ENCODE peak calls at places on chromosomes 12 and 14, in eight cellular contexts. N is PC-9, O is prostate gland, M is neural progenitor cell, D is psoas muscle, G is IMR-90, R is dorsolateral prefrontal cortex, P is tibial artery. A is an unnamed sample.

GRCh38 chr12:90970471-90970870 is 15.5 kb upstream of the CCER1 start:
- DNase-seq in N (no peak), O (no peak), M (no peak), D (no peak), G (peak), R (no peak), P (no peak), A (no peak)

GRCh38 chr14:95291859-95292542 is 27.7 kb downstream of the CLMN start:
- DNase-seq in N (no peak), O (peak), M (no peak), D (peak), G (peak), R (peak), P (peak), A (peak)

GRCh38 chr12:101995684-101996083 is 66.1 kb downstream of the WASHC3 start:
- DNase-seq in N (no peak), O (no peak), M (no peak), D (no peak), G (no peak), R (no peak), P (no peak), A (no peak)

GRCh38 chr12:6532927-6533652 is 1.2 kb upstream of the GAPDH start:
- DNase-seq in N (peak), O (peak), M (peak), D (peak), G (peak), R (peak), P (peak), A (peak)

GRCh38 chr14:21917699-21918436 is 244.2 kb upstream of the OR4E1 start:
- DNase-seq in N (peak), O (peak), M (peak), D (no peak), G (peak), R (peak), P (no peak), A (no peak)

GRCh38 chr12:71160585-71160984 is 2.8 kb upstream of the TSPAN8 start:
- DNase-seq in N (no peak), O (no peak), M (no peak), D (no peak), G (no peak), R (no peak), P (no peak), A (no peak)

GRCh38 chr12:20572451-20572850 is 122.7 kb upstream of the SLCO1C1 start:
- DNase-seq in N (no peak), O (no peak), M (no peak), D (no peak), G (no peak), R (no peak), P (no peak), A (no peak)

GRCh38 chr12:67222302-67222701 is 46.9 kb upstream of the CAND1 start:
- DNase-seq in N (no peak), O (no peak), M (peak), D (no peak), G (peak), R (no peak), P (no peak), A (no peak)

GRCh38 chr12:76236640-76237039 is 111.6 kb downstream of the BBS10 start:
- DNase-seq in N (peak), O (no peak), M (no peak), D (no peak), G (peak), R (no peak), P (no peak), A (no peak)

GRCh38 chr14:33682746-33683145 is 268.1 kb downstream of the EGLN3 start:
- DNase-seq in N (no peak), O (no peak), M (no peak), D (peak), G (peak), R (no peak), P (peak), A (peak)

GRCh38 chr12:120367252-120367923 is 1.6 kb downstream of the MSI1 start:
- DNase-seq in N (no peak), O (no peak), M (peak), D (no peak), G (no peak), R (no peak), P (no peak), A (no peak)
- H3K4me3 ChIP-seq in N (no peak), O (peak), M (peak), D (no peak), G (no peak), R (peak), P (no peak), A (peak)

GRCh38 chr12:45215419-45216296 is at the start of gene ANO6:
- DNase-seq in N (peak), O (peak), M (peak), D (peak), G (peak), R (peak), P (peak), A (peak)

GRCh38 chr12:45212064-45212463 is 3.8 kb upstream of the ANO6 start:
- DNase-seq in N (no peak), O (no peak), M (no peak), D (no peak), G (no peak), R (no peak), P (no peak), A (no peak)

GRCh38 chr12:45214071-45214470 is 1.8 kb upstream of the ANO6 start:
- DNase-seq in N (no peak), O (no peak), M (no peak), D (no peak), G (no peak), R (no peak), P (no peak), A (no peak)

GRCh38 chr12:45214739-45215418 is 1.0 kb upstream of the ANO6 start:
- DNase-seq in N (no peak), O (no peak), M (no peak), D (no peak), G (peak), R (no peak), P (no peak), A (no peak)

DNA sequence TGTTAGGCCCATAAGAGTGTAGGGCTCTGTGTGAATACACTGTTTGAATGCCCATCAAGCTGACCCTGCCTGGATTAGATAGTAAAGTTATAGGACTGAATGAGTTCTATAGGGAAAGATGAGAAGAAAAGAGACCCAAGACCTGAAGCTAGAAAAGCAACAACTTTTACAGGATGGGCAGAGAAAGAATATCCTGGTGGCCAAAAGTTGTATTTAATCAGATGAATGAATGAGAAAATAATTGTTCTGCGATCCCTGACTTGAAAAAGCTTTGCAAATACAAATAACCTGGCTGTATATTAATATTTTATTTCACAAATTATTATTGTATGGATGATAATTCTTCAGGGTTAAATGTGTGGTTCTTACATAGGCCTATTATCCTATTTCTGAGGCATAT is 2.8 kb upstream of the ANO6 start:
- DNase-seq in N (no peak), O (no peak), M (no peak), D (no peak), G (no peak), R (no peak), P (no peak), A (no peak)
- TF ChIP-seq CTCF in N (no peak), O (no peak), M (no peak), D (no peak), G (no peak), R (no peak), P (no peak), A (no peak)

GRCh38 chr14:91388551-91388975 is 29.1 kb downstream of the CCDC88C start:
- DNase-seq in N (no peak), O (no peak), M (no peak), D (no peak), G (peak), R (no peak), P (no peak), A (no peak)
- H3K4me3 ChIP-seq in N (no peak), O (no peak), M (no peak), D (no peak), G (no peak), R (no peak), P (no peak), A (no peak)

GRCh38 chr14:69924181-69924580 is 45.0 kb downstream of the SMOC1 start:
- DNase-seq in N (no peak), O (no peak), M (no peak), D (no peak), G (peak), R (no peak), P (no peak), A (no peak)
- TF ChIP-seq CTCF in N (no peak), O (no peak), M (no peak), D (no peak), G (no peak), R (no peak), P (no peak), A (no peak)

DNA sequence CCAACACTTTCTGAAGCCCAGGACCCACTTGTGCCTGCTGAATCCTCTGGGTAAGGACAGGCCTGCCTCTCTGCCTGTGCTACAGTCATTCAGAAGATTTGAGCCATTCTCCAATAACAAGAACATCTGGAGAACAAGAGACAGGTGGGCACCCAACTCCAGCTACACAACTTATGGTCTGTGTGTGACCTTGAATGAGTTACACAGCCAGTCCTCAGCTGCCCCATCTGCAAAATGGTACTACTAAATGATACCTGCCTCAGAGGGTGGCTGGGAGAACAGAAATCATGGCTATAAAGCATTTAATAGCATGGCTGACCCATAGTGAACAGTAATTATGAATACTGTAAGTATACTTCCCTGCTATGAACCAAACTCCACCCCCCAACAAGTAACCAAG is 4.2 kb downstream of the CKAP4 start:
- DNase-seq in N (no peak), O (no peak), M (no peak), D (no peak), G (no peak), R (no peak), P (no peak), A (no peak)
- H3K4me3 ChIP-seq in N (no peak), O (no peak), M (no peak), D (no peak), G (no peak), R (no peak), P (no peak), A (no peak)

DNA sequence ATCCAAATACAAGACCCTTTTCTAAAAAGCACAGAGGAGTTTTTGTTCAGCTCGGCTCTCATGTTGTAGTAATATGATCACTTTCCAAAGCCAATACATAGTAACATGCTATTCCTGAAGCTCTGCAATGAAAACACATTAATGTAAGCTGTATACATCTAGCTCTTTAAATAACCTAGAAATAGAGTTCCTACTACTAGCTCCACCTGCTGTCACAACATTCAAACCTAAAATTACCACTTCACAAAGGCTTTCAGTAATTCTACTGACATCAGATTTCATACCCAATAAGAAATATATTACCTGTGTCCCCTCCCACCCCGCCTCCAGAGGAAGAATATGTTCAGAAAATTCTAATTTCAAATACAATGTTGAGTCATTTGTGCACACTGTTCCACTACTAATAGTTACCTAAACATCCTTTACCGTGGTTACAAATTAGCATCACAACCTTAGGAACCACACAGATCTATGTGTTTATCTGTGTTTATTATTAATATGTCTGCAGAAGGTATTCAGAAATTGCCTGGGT is 17.8 kb downstream of the EFCAB11 start:
- DNase-seq in N (no peak), O (no peak), M (no peak), D (no peak), G (no peak), R (no peak), P (no peak), A (no peak)
- TF ChIP-seq CTCF in N (no peak), O (no peak), M (no peak), D (no peak), G (peak), R (no peak), P (no peak), A (no peak)

GRCh38 chr12:119158004-119158776 is 20.5 kb upstream of the HSPB8 start:
- DNase-seq in N (no peak), O (no peak), M (no peak), D (peak), G (no peak), R (no peak), P (no peak), A (peak)
- H3K4me3 ChIP-seq in N (no peak), O (no peak), M (no peak), D (peak), G (no peak), R (no peak), P (peak), A (peak)